ENCODE peak calls at places on chromosomes 7 and 10, in six cellular contexts. Q is cardiac fibroblast; S is GM12891; G is iPS-NIHi11; I is activated CD8-positive, alpha-beta memory T cell treated with anti-CD3 and anti-CD28 coated beads for 24 hours; C is stimulated activated CD4-positive, alpha-beta T cell treated with anti-CD3 and anti-CD28 coated beads, Interleukin-15, amount 100 ng/mL, for 24 hours. A is an unnamed sample.

GRCh38 chr10:24438800-24439199 is 229.9 kb downstream of the KIAA1217 start:
- DNase-seq in C (no peak), I (no peak), S (no peak), G (no peak), Q (peak; percentile 68), A (no peak)

GRCh38 chr7:106326594-106327537 is 42.1 kb upstream of the NAMPT start:
- DNase-seq in I (no peak), C (no peak), G (no peak), S (no peak), Q (peak; percentile 52), A (no peak)

GRCh38 chr10:6100370-6100769 is 11.5 kb downstream of the RBM17 start:
- DNase-seq in G (no peak), C (no peak), I (no peak), S (no peak), Q (no peak), A (no peak)

GRCh38 chr7:108517951-108518350 is 8.0 kb downstream of the PNPLA8 start:
- DNase-seq in S (no peak), C (no peak), I (no peak), G (no peak), Q (no peak), A (no peak)

GRCh38 chr7:146150153-146150552 is 33.6 kb downstream of the CNTNAP2 start:
- DNase-seq in G (no peak), S (no peak), I (no peak), Q (peak; percentile 60), C (no peak), A (no peak)

GRCh38 chr10:71933651-71934050 is 30.5 kb upstream of the CHST3 start:
- DNase-seq in Q (no peak), I (peak; percentile 65), G (no peak), C (peak; percentile 77), S (no peak), A (peak; percentile 64)

GRCh38 chr10:116752969-116753665 is 10.8 kb upstream of the HSPA12A start:
- DNase-seq in C (no peak), Q (no peak), I (no peak), G (no peak), S (no peak), A (no peak)

GRCh38 chr7:131959106-131959812 is 402.8 kb upstream of the PODXL start:
- DNase-seq in S (no peak), I (no peak), Q (peak; percentile 12), G (no peak), C (no peak), A (no peak)

GRCh38 chr10:112915590-112916572 is 34.2 kb upstream of the TCF7L2 start:
- DNase-seq in Q (peak; percentile 70), I (no peak), C (no peak), S (no peak), G (peak; percentile 50), A (no peak)

GRCh38 chr7:114789942-114790341 is 132.0 kb upstream of the MDFIC start:
- DNase-seq in Q (peak; percentile 90), I (no peak), S (no peak), G (no peak), C (no peak), A (no peak)

GRCh38 chr10:81876253-81876731 is 1.3 kb downstream of the NRG3 start:
- DNase-seq in Q (no peak), G (peak; percentile 63), I (no peak), S (no peak), C (no peak), A (peak; percentile 23)

GRCh38 chr7:134645935-134646334 is 718 bp upstream of the BPGM start:
- DNase-seq in Q (peak; percentile 68), S (no peak), G (no peak), I (no peak), C (peak; percentile 13), A (no peak)

GRCh38 chr7:2451171-2452073 is 24.8 kb downstream of the GRIFIN start:
- DNase-seq in S (peak; percentile 94), G (peak; percentile 97), Q (peak; percentile 75), I (peak; percentile 94), C (peak; percentile 91), A (peak; percentile 93)